ENCODE peak calls at places on chromosome 2, in ten cellular contexts. V is GM13977, J is fibroblast of mammary gland, N is IMR-90, M is transverse colon, Z is psoas muscle, T is astrocyte of the cerebellum, F is A673, P is AG10803, B is ovary. I is an unnamed sample.

GRCh38 chr2:37786854-37787253 is 115.4 kb upstream of the CDC42EP3 start:
- DNase-seq in Z (peak), P (no peak), M (peak), V (no peak), B (no peak), T (no peak), F (no peak), N (no peak), J (no peak), I (no peak)

GRCh38 chr2:123303735-123304134 is 721.4 kb upstream of the CNTNAP5 start:
- DNase-seq in T (no peak), M (no peak), V (no peak), F (peak), B (no peak), Z (no peak), J (no peak), P (no peak), N (peak), I (no peak)

GRCh38 chr2:25664531-25665307 is 8.7 kb downstream of the DTNB start:
- DNase-seq in B (peak), J (peak), P (peak), M (peak), Z (no peak), V (peak), N (peak), F (peak), T (peak), I (peak)

GRCh38 chr2:73981081-73981968 is 3.4 kb upstream of the TET3 start:
- DNase-seq in M (peak), J (peak), Z (peak), N (no peak), P (no peak), B (no peak), V (peak), F (no peak), T (no peak), I (no peak)

GRCh38 chr2:237696471-237696870 is 69.1 kb downstream of the LRRFIP1 start:
- DNase-seq in T (no peak), B (no peak), P (no peak), J (no peak), F (no peak), V (no peak), M (no peak), N (no peak), Z (no peak), I (no peak)

GRCh38 chr2:61220768-61221167 is 58.8 kb downstream of the C2orf74 start:
- DNase-seq in Z (no peak), T (no peak), B (no peak), V (no peak), J (peak), P (peak), M (no peak), N (peak), F (no peak), I (no peak)

GRCh38 chr2:219562049-219563020 is 9.0 kb downstream of the OBSL1 start:
- DNase-seq in V (no peak), B (peak), N (no peak), J (no peak), Z (no peak), F (no peak), M (no peak), P (no peak), T (no peak), I (no peak)

GRCh38 chr2:168780671-168781071 is 21.8 kb upstream of the NOSTRIN start:
- DNase-seq in B (no peak), M (no peak), F (no peak), P (no peak), N (no peak), T (no peak), J (peak), V (no peak), Z (no peak), I (no peak)

GRCh38 chr2:101063352-101063751 is 61.3 kb downstream of the RPL31 start:
- DNase-seq in P (peak), V (no peak), T (peak), J (peak), B (no peak), F (no peak), M (no peak), Z (no peak), N (no peak), I (no peak)

GRCh38 chr2:183995632-183996031 is 602.7 kb upstream of the ZNF804A start:
- DNase-seq in F (no peak), M (no peak), T (peak), Z (no peak), N (no peak), V (no peak), B (no peak), J (no peak), P (no peak), I (no peak)

DNA sequence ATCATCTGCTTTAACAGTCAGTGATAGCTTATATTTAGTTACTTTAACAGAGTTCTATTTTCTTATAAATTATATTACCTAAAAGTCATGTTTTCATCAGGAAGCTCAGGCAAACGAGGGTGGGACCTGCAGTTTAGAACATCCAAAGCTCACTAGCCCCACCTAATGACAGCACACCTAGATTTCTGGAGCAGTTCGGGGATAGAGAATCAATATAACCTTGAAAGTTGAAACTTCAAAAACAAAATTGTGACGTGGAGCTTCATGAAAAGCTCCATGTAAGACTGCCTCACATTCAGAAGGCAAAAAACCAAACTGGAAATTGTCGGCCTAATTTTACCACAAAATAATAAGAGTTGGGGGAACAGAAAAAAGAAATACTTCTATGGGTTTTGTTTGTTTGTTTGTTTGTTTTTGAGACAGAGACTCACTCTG is 185.9 kb upstream of the CCDC150 start:
- DNase-seq in Z (no peak), P (peak), M (peak), V (peak), T (peak), J (peak), B (no peak), F (peak), N (peak), I (no peak)
- TF ChIP-seq CTCF in Z (peak), P (peak), M (peak), V (peak), T (peak), J (peak), B (no peak), F (peak), N (peak), I (no peak)

GRCh38 chr2:13195270-13195669 is 478.5 kb downstream of the TRIB2 start:
- DNase-seq in B (no peak), M (no peak), P (no peak), V (no peak), J (no peak), T (no peak), F (no peak), Z (no peak), N (no peak), I (no peak)

GRCh38 chr2:13193075-13193474 is 476.3 kb downstream of the TRIB2 start:
- DNase-seq in F (peak), M (no peak), N (peak), B (no peak), J (peak), V (no peak), P (no peak), Z (no peak), T (no peak), I (no peak)

DNA sequence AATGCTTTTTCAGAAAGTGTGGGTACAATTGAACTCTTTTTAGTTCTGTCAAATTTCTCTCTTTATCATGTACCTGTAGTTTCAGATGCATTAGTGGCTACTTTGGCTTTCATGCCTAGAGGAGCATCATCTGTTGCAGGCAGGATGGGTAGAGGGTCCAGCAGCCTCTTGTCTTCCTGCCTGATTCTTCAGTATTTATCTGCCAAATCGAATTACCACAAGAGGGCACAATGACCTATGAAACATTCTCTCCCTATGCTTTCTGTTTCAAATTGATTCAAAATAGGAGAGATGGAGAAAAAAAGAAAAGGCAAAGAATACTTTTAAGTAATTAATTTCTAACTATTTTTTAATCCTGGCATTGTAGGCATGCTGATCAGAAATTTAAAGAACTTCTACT is 477.2 kb downstream of the TRIB2 start:
- DNase-seq in Z (no peak), F (peak), B (no peak), N (peak), T (peak), J (peak), M (no peak), P (peak), V (peak), I (no peak)
- TF ChIP-seq CTCF in Z (no peak), F (peak), B (no peak), N (peak), T (peak), J (peak), M (no peak), P (peak), V (peak), I (no peak)

GRCh38 chr2:70247364-70248144 is 874 bp downstream of the TIA1 start:
- DNase-seq in Z (no peak), V (no peak), B (no peak), M (no peak), N (peak), F (peak), T (peak), P (peak), J (peak), I (no peak)

GRCh38 chr2:70248810-70249438 is 496 bp upstream of the TIA1 start:
- DNase-seq in M (peak), P (no peak), Z (no peak), B (peak), J (no peak), F (no peak), V (peak), N (no peak), T (peak), I (peak)

GRCh38 chr2:70243804-70244584 is 4.4 kb downstream of the TIA1 start:
- DNase-seq in T (no peak), J (no peak), P (no peak), M (no peak), F (no peak), V (no peak), B (no peak), N (peak), Z (no peak), I (no peak)

GRCh38 chr2:70250434-70250833 is 2.0 kb upstream of the TIA1 start:
- DNase-seq in F (no peak), Z (no peak), N (no peak), J (no peak), M (no peak), V (no peak), B (no peak), T (no peak), P (no peak), I (no peak)

GRCh38 chr2:70248145-70248809 is at the start of gene TIA1:
- DNase-seq in N (peak), B (peak), F (peak), Z (peak), J (peak), P (peak), V (peak), T (peak), M (peak), I (peak)
- TF ChIP-seq CTCF in N (no peak), B (no peak), F (no peak), Z (no peak), J (no peak), P (no peak), V (no peak), T (no peak), M (no peak), I (no peak)

DNA sequence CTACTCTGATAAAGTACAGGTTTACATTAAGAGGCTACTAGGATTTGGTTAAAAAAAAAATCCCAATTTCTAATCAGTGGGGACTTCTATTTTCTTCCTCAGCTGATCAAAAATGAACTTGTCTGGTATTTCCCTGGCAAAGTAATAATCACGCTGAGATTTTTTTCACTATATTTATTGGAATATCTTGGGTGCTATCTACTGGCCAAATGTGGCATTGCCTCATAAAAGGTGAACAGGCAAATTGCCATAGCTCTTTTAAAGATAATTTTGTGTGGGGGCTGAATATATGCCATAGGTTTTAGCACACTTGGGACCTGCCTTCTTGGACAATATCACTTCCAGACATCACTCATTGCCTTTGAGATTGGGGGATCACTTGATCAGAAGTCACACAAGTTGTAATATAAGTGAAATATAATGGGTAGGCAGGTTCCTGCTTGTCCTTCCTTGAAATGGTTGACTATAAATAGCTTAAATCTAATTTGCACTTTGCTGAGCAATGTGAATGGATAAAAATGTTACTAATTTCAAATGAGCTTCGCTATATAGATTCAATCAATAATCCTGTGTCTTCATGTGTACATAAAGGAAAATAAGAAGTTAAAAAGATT is 7.0 kb upstream of the NXPH2 start:
- DNase-seq in P (peak), V (peak), N (peak), F (peak), T (peak), Z (no peak), B (no peak), J (peak), M (no peak), I (no peak)
- TF ChIP-seq CTCF in P (peak), V (peak), N (peak), F (peak), T (peak), Z (peak), B (peak), J (peak), M (peak), I (peak)

GRCh38 chr2:191983186-191983585 is 136.3 kb upstream of the CAVIN2 start:
- DNase-seq in T (no peak), B (no peak), N (no peak), V (no peak), M (no peak), Z (no peak), F (no peak), P (no peak), J (no peak), I (no peak)

GRCh38 chr2:191979221-191979730 is 132.4 kb upstream of the CAVIN2 start:
- DNase-seq in V (no peak), F (no peak), T (no peak), P (no peak), N (no peak), M (no peak), Z (no peak), J (peak), B (no peak), I (no peak)

GRCh38 chr2:191985740-191986139 is 138.9 kb upstream of the CAVIN2 start:
- DNase-seq in M (no peak), Z (no peak), V (no peak), B (no peak), F (no peak), T (no peak), P (no peak), J (no peak), N (no peak), I (no peak)

GRCh38 chr2:191977754-191978153 is 130.9 kb upstream of the CAVIN2 start:
- DNase-seq in F (no peak), B (no peak), V (no peak), T (no peak), M (no peak), N (no peak), J (peak), Z (no peak), P (peak), I (no peak)

DNA sequence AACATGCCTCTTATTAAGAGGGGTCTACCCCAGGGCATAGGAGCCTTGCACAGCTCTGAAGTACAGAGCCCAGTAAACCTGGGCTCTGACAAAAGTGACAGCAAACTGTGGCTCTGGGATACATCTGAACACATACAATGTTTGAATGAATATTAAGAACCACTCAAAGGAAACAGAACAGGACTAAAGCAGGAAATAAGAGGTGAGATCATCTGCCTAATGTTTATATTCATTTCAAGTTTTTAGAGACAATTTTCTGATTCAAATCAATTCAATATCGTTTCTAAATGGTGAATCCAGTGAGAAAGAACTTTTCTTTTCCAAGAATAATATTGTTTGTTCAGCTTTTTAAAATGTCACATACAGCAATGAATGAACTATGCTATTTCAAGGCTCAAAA is 136.7 kb upstream of the CAVIN2 start:
- DNase-seq in P (no peak), M (no peak), B (no peak), F (peak), T (no peak), J (no peak), N (no peak), V (no peak), Z (no peak), I (no peak)
- TF ChIP-seq CTCF in P (no peak), M (no peak), B (no peak), F (no peak), T (no peak), J (no peak), N (no peak), V (no peak), Z (no peak), I (no peak)

DNA sequence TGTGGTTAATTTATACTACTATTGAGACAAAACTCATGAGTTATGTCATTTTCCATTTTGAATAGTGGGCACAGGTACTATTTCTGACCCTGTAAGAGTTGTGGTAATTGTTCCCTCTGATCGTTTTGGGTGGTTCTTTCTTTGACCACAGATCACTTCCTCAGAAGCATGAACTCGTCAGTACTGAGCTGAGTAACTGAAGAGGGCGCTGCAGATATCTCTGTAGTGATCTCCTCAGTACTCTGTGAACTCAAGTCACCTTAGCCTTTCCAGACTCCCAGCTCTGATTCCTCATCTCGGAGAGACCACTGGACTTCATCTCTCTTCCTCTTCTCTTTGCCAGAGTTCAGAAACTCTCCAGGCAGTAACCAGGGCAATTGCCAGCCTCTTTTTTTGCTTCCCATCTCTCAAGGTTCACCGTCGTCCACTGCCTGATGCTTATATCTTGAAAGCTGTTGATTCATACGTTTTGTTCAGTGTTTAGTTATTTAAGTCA is 9.4 kb upstream of the IL1RL1 start:
- DNase-seq in V (peak), N (peak), T (no peak), B (no peak), P (no peak), F (peak), J (peak), Z (no peak), M (peak), I (no peak)
- TF ChIP-seq CTCF in V (peak), N (peak), T (peak), B (no peak), P (no peak), F (peak), J (peak), Z (no peak), M (no peak), I (no peak)

DNA sequence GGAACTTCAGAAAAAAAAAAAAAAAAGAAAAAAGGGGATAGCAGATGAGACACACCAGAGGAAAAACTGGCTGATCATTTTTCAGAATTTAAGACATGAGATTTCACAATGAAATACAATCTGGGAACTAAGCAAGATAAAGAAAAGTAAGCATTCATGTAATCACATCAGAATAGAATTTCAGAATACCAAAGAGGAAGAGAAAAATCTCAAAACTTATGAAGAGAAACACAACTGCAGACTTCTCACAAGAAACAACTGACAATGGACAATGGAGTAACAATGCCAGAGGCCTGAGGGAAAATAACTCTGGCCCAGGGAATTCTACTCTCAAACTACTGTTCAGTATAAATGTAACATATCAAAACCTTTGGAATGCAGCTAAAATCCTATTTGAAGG is 13.2 kb upstream of the RRM2 start:
- DNase-seq in P (no peak), F (no peak), T (no peak), V (no peak), J (no peak), M (no peak), Z (no peak), B (no peak), N (no peak), I (no peak)
- TF ChIP-seq CTCF in P (no peak), F (no peak), T (no peak), V (no peak), J (no peak), M (no peak), Z (no peak), B (no peak), N (no peak), I (no peak)

I was measured in mesothelial cell of epicardium.